ENCODE peak calls at places on chromosomes 4 and X, in eight cellular contexts. Z, T, N, P, X, H, I and M are unnamed samples.

GRCh38 chr4:150235795-150236385 is 157.6 kb downstream of the DCLK2 start:
- DNase-seq in Z (no peak), T (no peak), N (no peak), P (peak), X (no peak), H (no peak), I (no peak), M (no peak)

GRCh38 chrX:3697701-3698279 is 15.7 kb downstream of the PRKX start:
- DNase-seq in Z (no peak), T (no peak), N (no peak), P (peak), X (no peak), H (peak), I (peak), M (no peak)

GRCh38 chrX:119516157-119516702 is 48.0 kb downstream of the SLC25A5 start:
- DNase-seq in Z (peak), T (no peak), N (peak), P (peak), X (no peak), H (peak), I (peak), M (peak)

GRCh38 chr4:48665555-48666186 is 114.4 kb downstream of the FRYL start:
- DNase-seq in Z (no peak), T (no peak), N (no peak), P (no peak), X (no peak), H (no peak), I (no peak), M (no peak)

GRCh38 chr4:69750346-69750745 is 10.1 kb downstream of the SULT1B1 start:
- DNase-seq in Z (no peak), T (no peak), N (no peak), P (peak), X (no peak), H (no peak), I (no peak), M (no peak)

GRCh38 chrX:7996414-7996813 is 69.2 kb upstream of the PNPLA4 start:
- DNase-seq in Z (peak), T (no peak), N (no peak), P (peak), X (no peak), H (peak), I (peak), M (no peak)

GRCh38 chrX:97057349-97057909 is 173.7 kb downstream of the RPA4 start:
- DNase-seq in Z (no peak), T (no peak), N (no peak), P (no peak), X (no peak), H (no peak), I (no peak), M (no peak)

GRCh38 chr4:75189976-75190375 is 257.1 kb downstream of the PARM1 start:
- DNase-seq in Z (no peak), T (no peak), N (no peak), P (no peak), X (no peak), H (no peak), I (no peak), M (no peak)

GRCh38 chrX:45879512-45879911 is 665.7 kb downstream of the ZNF674 start:
- DNase-seq in Z (no peak), T (no peak), N (no peak), P (no peak), X (no peak), H (no peak), I (no peak), M (no peak)

GRCh38 chr4:48944252-48944651 is 37.7 kb upstream of the OCIAD2 start:
- DNase-seq in Z (peak), T (peak), N (no peak), P (no peak), X (no peak), H (no peak), I (no peak), M (no peak)

GRCh38 chrX:20333672-20334071 is 67.0 kb upstream of the RPS6KA3 start:
- DNase-seq in Z (no peak), T (no peak), N (no peak), P (no peak), X (no peak), H (no peak), I (no peak), M (no peak)

GRCh38 chrX:38803286-38803608 is 2.0 kb downstream of the MID1IP1 start:
- DNase-seq in Z (no peak), T (no peak), N (no peak), P (no peak), X (no peak), H (no peak), I (peak), M (no peak)

GRCh38 chrX:129493643-129494042 is 29.6 kb downstream of the SMARCA1 start:
- DNase-seq in Z (no peak), T (no peak), N (peak), P (peak), X (no peak), H (no peak), I (no peak), M (no peak)

GRCh38 chr4:182494103-182494502 is 250.9 kb downstream of the TENM3 start:
- DNase-seq in Z (no peak), T (no peak), N (no peak), P (no peak), X (no peak), H (no peak), I (peak), M (no peak)

GRCh38 chr4:182489607-182490006 is 246.4 kb downstream of the TENM3 start:
- DNase-seq in Z (no peak), T (no peak), N (no peak), P (no peak), X (no peak), H (no peak), I (no peak), M (no peak)

GRCh38 chr4:182495111-182495510 is 251.9 kb downstream of the TENM3 start:
- DNase-seq in Z (no peak), T (no peak), N (no peak), P (no peak), X (no peak), H (no peak), I (no peak), M (no peak)

GRCh38 chr4:182493377-182493776 is 250.2 kb downstream of the TENM3 start:
- DNase-seq in Z (no peak), T (no peak), N (no peak), P (no peak), X (no peak), H (no peak), I (no peak), M (no peak)

DNA sequence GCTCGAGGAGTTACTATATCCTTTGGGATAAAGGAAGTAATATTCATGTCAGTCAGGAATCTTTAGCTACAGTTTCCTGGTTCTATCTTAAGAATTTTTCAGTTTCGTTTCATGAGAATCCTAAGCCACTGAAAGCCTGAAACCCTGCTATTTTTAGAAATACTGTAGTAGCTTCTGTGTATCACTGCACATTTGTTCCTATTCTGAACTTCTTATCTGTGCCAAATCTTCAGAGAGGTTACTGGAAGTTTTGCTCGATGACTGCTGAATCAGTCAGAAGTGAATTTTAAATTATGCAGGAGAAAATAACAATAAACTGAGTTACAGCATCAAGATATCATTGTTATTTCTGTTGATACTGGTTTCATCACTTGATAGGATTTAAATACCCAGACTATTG is 249.3 kb downstream of the TENM3 start:
- DNase-seq in Z (no peak), T (no peak), N (peak), P (peak), X (peak), H (no peak), I (peak), M (no peak)
- H3K4me3 ChIP-seq in Z (peak), T (no peak), N (no peak), P (peak), X (no peak), H (no peak), I (no peak), M (no peak)

DNA sequence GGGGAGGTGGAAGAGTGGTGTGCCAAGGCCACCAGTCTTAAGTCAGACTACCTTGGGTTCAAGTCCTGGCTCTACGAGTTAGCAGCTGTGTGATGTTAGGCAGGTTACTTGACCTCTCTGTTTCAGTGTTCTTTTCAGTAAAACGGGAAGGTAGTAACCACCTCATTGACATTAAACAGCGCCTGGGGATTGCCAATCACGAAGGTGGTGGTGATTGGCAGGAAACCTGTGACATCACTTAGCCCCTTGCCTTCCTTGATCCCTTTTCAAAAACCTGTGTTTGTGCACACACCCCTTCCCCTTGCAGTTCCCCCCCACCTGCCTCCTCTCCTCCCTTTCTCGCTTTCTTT is 7.6 kb downstream of the KLF3 start:
- DNase-seq in Z (no peak), T (no peak), N (no peak), P (no peak), X (no peak), H (no peak), I (peak), M (no peak)
- H3K4me3 ChIP-seq in Z (peak), T (no peak), N (no peak), P (no peak), X (no peak), H (no peak), I (no peak), M (no peak)

DNA sequence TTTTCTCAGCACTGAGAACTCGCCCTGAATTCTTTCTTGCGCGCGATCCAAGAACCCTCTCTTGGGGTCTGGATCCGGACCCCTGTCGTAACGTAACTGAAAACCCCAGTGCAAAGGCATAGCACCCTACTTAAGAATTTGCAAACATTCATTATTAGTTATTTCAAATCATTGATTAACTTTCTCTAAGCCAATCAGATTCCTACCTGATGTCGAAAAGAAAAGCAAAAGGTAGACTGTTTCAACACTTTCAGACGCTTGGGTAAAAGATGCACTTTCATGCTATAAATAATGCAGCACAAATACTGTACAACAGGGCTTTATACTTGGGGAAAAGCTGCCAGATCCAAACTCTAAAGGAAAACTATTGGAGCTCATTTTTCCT is 817 bp upstream of the WDR19 start:
- DNase-seq in Z (no peak), T (no peak), N (no peak), P (no peak), X (no peak), H (no peak), I (peak), M (no peak)
- H3K4me3 ChIP-seq in Z (peak), T (peak), N (peak), P (peak), X (peak), H (no peak), I (peak), M (peak)

DNA sequence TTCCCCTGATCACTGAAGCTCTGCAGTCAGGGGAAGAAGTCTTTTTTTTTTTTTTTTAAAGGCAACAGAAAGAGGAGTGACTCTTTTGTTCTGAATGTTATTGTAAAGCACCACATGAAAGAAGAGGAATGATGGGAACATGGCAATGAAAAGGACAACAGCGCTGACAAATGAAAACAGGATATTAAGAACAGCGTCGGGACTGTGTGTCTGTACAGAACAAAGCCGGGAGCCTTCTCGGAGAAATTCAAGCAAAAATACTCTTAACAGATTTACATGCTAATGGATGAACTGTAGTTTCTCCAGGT is 40.7 kb downstream of the MID1 start:
- DNase-seq in Z (no peak), T (no peak), N (no peak), P (no peak), X (no peak), H (no peak), I (no peak), M (no peak)
- H3K4me3 ChIP-seq in Z (no peak), T (no peak), N (no peak), P (peak), X (no peak), H (no peak), I (no peak), M (peak)

GRCh38 chr4:173538148-173538902 is 8.3 kb upstream of the HAND2 start:
- DNase-seq in Z (no peak), T (no peak), N (no peak), P (peak), X (no peak), H (no peak), I (no peak), M (no peak)
- H3K4me3 ChIP-seq in Z (peak), T (no peak), N (peak), P (peak), X (peak), H (no peak), I (no peak), M (no peak)

GRCh38 chr4:54109226-54110018 is 9.5 kb downstream of the GSX2 start:
- DNase-seq in Z (no peak), T (no peak), N (no peak), P (no peak), X (no peak), H (no peak), I (no peak), M (no peak)
- H3K4me3 ChIP-seq in Z (peak), T (no peak), N (no peak), P (no peak), X (no peak), H (no peak), I (no peak), M (no peak)

DNA sequence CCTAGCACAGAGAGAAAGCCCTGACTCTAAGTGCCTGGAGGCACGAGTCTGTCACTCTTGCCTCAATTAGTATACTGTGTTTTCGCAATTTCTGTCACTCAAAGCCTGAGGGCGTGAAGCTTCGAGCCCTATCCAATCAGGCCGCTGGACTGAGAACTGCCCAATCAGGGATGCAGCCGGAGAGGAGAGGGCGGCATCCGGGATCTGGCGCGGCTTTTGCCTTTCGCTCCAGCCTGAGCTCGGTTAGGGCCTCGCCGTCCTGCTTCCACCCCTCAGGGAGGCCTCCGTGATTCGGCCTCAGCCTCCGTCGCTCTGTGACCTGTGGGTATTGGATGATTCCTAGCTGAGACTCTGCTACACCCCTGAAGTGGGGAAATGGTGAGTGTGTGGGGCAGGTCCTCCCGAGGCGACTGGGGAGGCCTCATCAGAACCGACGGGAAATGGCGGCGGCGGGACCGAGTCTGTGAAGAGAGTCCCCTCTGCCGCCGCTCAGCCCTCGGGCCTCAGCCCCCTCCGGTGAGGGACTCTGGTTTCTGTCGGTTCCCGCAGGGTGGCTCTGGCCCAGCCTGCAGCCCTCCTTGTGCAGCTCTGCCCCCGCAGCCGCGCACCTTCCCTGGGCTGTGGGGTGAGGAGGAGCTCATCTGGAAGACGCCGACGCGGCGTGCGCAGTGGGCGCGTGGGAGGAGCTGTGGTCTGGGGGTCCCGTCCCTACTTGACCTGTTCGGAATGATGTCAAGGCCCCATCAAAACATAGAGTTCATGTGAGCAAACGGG is 48.5 kb downstream of the ZNF141 start:
- DNase-seq in Z (no peak), T (no peak), N (no peak), P (no peak), X (no peak), H (no peak), I (no peak), M (no peak)
- H3K4me3 ChIP-seq in Z (no peak), T (no peak), N (no peak), P (no peak), X (no peak), H (no peak), I (no peak), M (no peak)

GRCh38 chrX:31265383-31265782 is 193.5 kb upstream of the FTHL17 start:
- DNase-seq in Z (no peak), T (no peak), N (no peak), P (no peak), X (no peak), H (no peak), I (no peak), M (no peak)
- H3K4me3 ChIP-seq in Z (peak), T (peak), N (no peak), P (no peak), X (no peak), H (no peak), I (no peak), M (no peak)

DNA sequence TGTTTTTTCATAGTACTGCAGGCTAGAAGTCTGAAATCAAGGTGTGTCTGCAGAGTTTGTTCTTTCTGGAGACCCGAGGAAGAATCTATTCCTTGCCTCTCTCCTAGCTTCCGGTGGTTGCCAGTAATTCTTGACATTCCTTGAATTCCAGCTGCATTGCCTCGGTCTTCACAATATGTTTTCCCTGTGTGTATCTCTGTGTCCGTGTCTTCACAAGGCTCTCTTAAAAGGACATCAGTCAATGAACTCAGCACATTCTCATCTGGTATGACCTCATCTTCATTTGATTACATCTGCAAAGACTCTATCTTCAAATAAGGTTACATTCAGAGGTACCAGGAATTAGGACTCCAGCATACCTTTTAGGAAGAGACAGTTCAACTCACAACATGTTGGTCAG is 163.4 kb downstream of the BANK1 start:
- DNase-seq in Z (no peak), T (peak), N (no peak), P (peak), X (peak), H (no peak), I (no peak), M (peak)
- H3K4me3 ChIP-seq in Z (no peak), T (no peak), N (no peak), P (no peak), X (no peak), H (no peak), I (no peak), M (no peak)